ENCODE peak calls at places on chromosome 2, in five cellular contexts. G is CD4-positive, CD25-positive, alpha-beta regulatory T cell; X is fibroblast of lung; P is left ventricle myocardium inferior; C is GM23338. B is an unnamed sample.

GRCh38 chr2:229815858-229816257 is 101.5 kb upstream of the DNER start:
- DNase-seq in G (no peak), X (no peak), P (no peak), C (no peak), B (no peak)

GRCh38 chr2:180075763-180076362 is 68.8 kb upstream of the CWC22 start:
- DNase-seq in G (no peak), X (peak; percentile 18), P (no peak), C (no peak), B (no peak)

GRCh38 chr2:226600184-226600583 is 199.4 kb downstream of the IRS1 start:
- DNase-seq in G (no peak), X (no peak), P (no peak), C (peak; percentile 55), B (no peak)

GRCh38 chr2:30503007-30503691 is 56.1 kb downstream of the LCLAT1 start:
- DNase-seq in G (peak; percentile 57), X (peak; percentile 40), P (no peak), C (peak; percentile 22), B (no peak)

GRCh38 chr2:230734247-230735175 is 21.9 kb downstream of the CAB39 start:
- DNase-seq in G (no peak), X (no peak), P (no peak), C (no peak), B (no peak)

GRCh38 chr2:188079176-188079575 is 212.5 kb upstream of the GULP1 start:
- DNase-seq in G (no peak), X (peak; percentile 81), P (no peak), C (no peak), B (no peak)

GRCh38 chr2:15640291-15640711 is 48.6 kb downstream of the DDX1 start:
- DNase-seq in G (no peak), X (peak; percentile 76), P (no peak), C (no peak), B (no peak)

GRCh38 chr2:100741880-100742814 is 77.8 kb upstream of the NPAS2 start:
- DNase-seq in G (no peak), X (peak; percentile 99), P (no peak), C (no peak), B (no peak)

GRCh38 chr2:216862628-216863027 is 2.8 kb upstream of the TNP1 start:
- DNase-seq in G (no peak), X (no peak), P (no peak), C (no peak), B (no peak)

GRCh38 chr2:216827073-216827725 is 32.7 kb downstream of the TNP1 start:
- DNase-seq in G (no peak), X (no peak), P (no peak), C (no peak), B (no peak)

GRCh38 chr2:239055756-239056493 is 208.0 kb downstream of the TWIST2 start:
- DNase-seq in G (no peak), X (peak; percentile 15), P (no peak), C (no peak), B (no peak)

GRCh38 chr2:20478961-20479360 is 32.1 kb downstream of the RHOB start:
- DNase-seq in G (no peak), X (no peak), P (no peak), C (no peak), B (no peak)

GRCh38 chr2:120893874-120894584 is 158.4 kb downstream of the GLI2 start:
- DNase-seq in G (no peak), X (no peak), P (no peak), C (peak; percentile 77), B (no peak)

GRCh38 chr2:120729410-120730052 is 6.1 kb upstream of the GLI2 start:
- DNase-seq in G (no peak), X (peak; percentile 82), P (no peak), C (no peak), B (no peak)

GRCh38 chr2:200585340-200585729 is 479 bp upstream of the AOX1 start:
- DNase-seq in G (no peak), X (no peak), P (no peak), C (no peak), B (no peak)
- H3K27ac ChIP-seq in G (no peak overlapping the region), X (no peak overlapping the region), P (peak overlapping the region; percentile 74), C (no peak overlapping the region), B (no peak overlapping the region)

GRCh38 chr2:46346719-46347118 is 49.5 kb downstream of the EPAS1 start:
- DNase-seq in G (no peak), X (no peak), P (no peak), C (no peak), B (no peak)

GRCh38 chr2:46351388-46352141 is 54.4 kb downstream of the EPAS1 start:
- DNase-seq in G (peak; percentile 88), X (no peak), P (peak; percentile 58), C (peak; percentile 18), B (peak; percentile 49)

GRCh38 chr2:46350030-46350699 is 53.0 kb downstream of the EPAS1 start:
- DNase-seq in G (no peak), X (no peak), P (no peak), C (no peak), B (no peak)

GRCh38 chr2:46347649-46348280 is 50.6 kb downstream of the EPAS1 start:
- DNase-seq in G (no peak), X (no peak), P (no peak), C (no peak), B (no peak)

GRCh38 chr2:46349115-46349547 is 51.9 kb downstream of the EPAS1 start:
- DNase-seq in G (no peak), X (no peak), P (no peak), C (no peak), B (no peak)
- H3K27ac ChIP-seq in G (no peak overlapping the region), X (no peak overlapping the region), P (peak overlapping the region; percentile 87), C (no peak overlapping the region), B (peak overlapping the region; percentile 16)

DNA sequence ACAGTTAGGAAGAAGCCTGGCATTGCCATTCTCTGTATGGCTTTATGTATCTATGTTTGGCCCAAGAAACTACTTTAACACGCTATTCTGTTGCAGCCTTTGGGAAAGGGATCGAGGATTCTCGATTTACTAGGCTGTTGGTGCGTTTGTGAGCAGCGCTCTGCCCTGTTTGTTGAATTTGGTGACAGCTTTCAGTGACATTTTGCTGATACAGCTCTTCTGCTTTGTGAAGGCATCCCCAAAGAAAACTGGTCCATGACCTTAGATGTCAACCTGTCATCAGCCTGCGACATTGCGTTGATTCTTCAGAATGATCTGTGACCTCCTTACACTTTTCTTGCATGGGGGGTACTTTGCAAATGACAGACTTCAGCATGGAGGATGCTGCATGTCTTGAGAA is 431.5 kb downstream of the ARHGAP15 start:
- DNase-seq in G (no peak), X (no peak), P (no peak), C (no peak), B (no peak)
- H3K27ac ChIP-seq in G (no peak overlapping the region), X (no peak overlapping the region), P (no peak overlapping the region), C (no peak overlapping the region), B (no peak overlapping the region)

GRCh38 chr2:55277310-55277709 is 8.3 kb upstream of the MTIF2 start:
- DNase-seq in G (no peak), X (no peak), P (no peak), C (no peak), B (no peak)

GRCh38 chr2:55283083-55283482 is 14.1 kb upstream of the MTIF2 start:
- DNase-seq in G (no peak), X (no peak), P (no peak), C (no peak), B (no peak)

GRCh38 chr2:55282110-55282917 is 13.3 kb upstream of the MTIF2 start:
- DNase-seq in G (peak; percentile 92), X (peak; percentile 82), P (peak; percentile 91), C (peak; percentile 87), B (peak; percentile 92)
- H3K27ac ChIP-seq in G (peak overlapping the region; percentile 76), X (peak overlapping the region; percentile 61), P (peak overlapping the region; percentile 98), C (peak overlapping the region; percentile 96), B (peak overlapping the region; percentile 92)

GRCh38 chr2:47065771-47066380 is 89.2 kb downstream of the STPG4 start:
- DNase-seq in G (no peak), X (peak; percentile 61), P (no peak), C (peak; percentile 34), B (no peak)

GRCh38 chr2:47062721-47063120 is 92.4 kb downstream of the STPG4 start:
- DNase-seq in G (no peak), X (peak; percentile 36), P (no peak), C (no peak), B (no peak)

GRCh38 chr2:47063159-47063930 is 91.8 kb downstream of the STPG4 start:
- DNase-seq in G (no peak), X (no peak), P (no peak), C (no peak), B (no peak)

GRCh38 chr2:47065343-47065742 is 89.8 kb downstream of the STPG4 start:
- DNase-seq in G (no peak), X (no peak), P (no peak), C (peak; percentile 43), B (no peak)

GRCh38 chr2:47064076-47064475 is 91.0 kb downstream of the STPG4 start:
- DNase-seq in G (no peak), X (no peak), P (no peak), C (no peak), B (no peak)
- H3K27ac ChIP-seq in G (no peak overlapping the region), X (peak overlapping the region; percentile 33), P (peak overlapping the region; percentile 68), C (no peak overlapping the region), B (no peak overlapping the region)

GRCh38 chr2:127000194-127000593 is 101.5 kb downstream of the TEX51 start:
- DNase-seq in G (no peak), X (no peak), P (no peak), C (no peak), B (no peak)
- H3K27ac ChIP-seq in G (no peak overlapping the region), X (no peak overlapping the region), P (no peak overlapping the region), C (no peak overlapping the region), B (no peak overlapping the region)

GRCh38 chr2:46591562-46591961 is 112.2 kb downstream of the TMEM247 start:
- DNase-seq in G (no peak), X (no peak), P (no peak), C (no peak), B (no peak)
- H3K27ac ChIP-seq in G (no peak overlapping the region), X (no peak overlapping the region), P (no peak overlapping the region), C (no peak overlapping the region), B (no peak overlapping the region)

GRCh38 chr2:221518201-221518936 is 53.7 kb downstream of the EPHA4 start:
- DNase-seq in G (peak; percentile 84), X (peak; percentile 58), P (no peak), C (no peak), B (no peak)
- H3K27ac ChIP-seq in G (peak overlapping the region; percentile 82), X (peak overlapping the region; percentile 45), P (peak overlapping the region; percentile 46), C (no peak overlapping the region), B (peak overlapping the region; percentile 54)